ENCODE peak calls at places on chromosome 16, in six cellular contexts. One of them, this sample, is unnamed.

GRCh38 chr16:29675811-29676643 is 3.0 kb upstream of the QPRT start:
- DNase-seq in amygdala: no peak
- DNase-seq in LoVo: no peak
- DNase-seq in posterior vena cava: no peak
- DNase-seq in Daoy: peak
- DNase-seq in SHP77: peak
- DNase-seq in this sample: no peak

GRCh38 chr16:74605332-74605731 is 1.6 kb downstream of the GLG1 start:
- DNase-seq in amygdala: no peak
- DNase-seq in LoVo: no peak
- DNase-seq in posterior vena cava: no peak
- DNase-seq in SHP77: no peak
- DNase-seq in Daoy: no peak
- DNase-seq in this sample: no peak

GRCh38 chr16:55252577-55252976 is 71.4 kb upstream of the IRX6 start:
- DNase-seq in SHP77: no peak
- DNase-seq in LoVo: no peak
- DNase-seq in Daoy: no peak
- DNase-seq in posterior vena cava: no peak
- DNase-seq in amygdala: no peak
- DNase-seq in this sample: no peak

GRCh38 chr16:22692034-22692433 is 121.9 kb upstream of the HS3ST2 start:
- DNase-seq in SHP77: no peak
- DNase-seq in posterior vena cava: no peak
- DNase-seq in LoVo: no peak
- DNase-seq in Daoy: no peak
- DNase-seq in amygdala: no peak
- DNase-seq in this sample: no peak

GRCh38 chr16:25297151-25297787 is 39.6 kb upstream of the ZKSCAN2 start:
- DNase-seq in LoVo: no peak
- DNase-seq in amygdala: no peak
- DNase-seq in Daoy: no peak
- DNase-seq in posterior vena cava: no peak
- DNase-seq in SHP77: no peak
- DNase-seq in this sample: no peak

GRCh38 chr16:743794-744500 is 3.1 kb upstream of the CIAO3 start:
- DNase-seq in posterior vena cava: no peak
- DNase-seq in LoVo: no peak
- DNase-seq in Daoy: no peak
- DNase-seq in amygdala: no peak
- DNase-seq in SHP77: no peak
- DNase-seq in this sample: no peak

GRCh38 chr16:1093284-1094123 is 2.5 kb downstream of the C1QTNF8 start:
- DNase-seq in Daoy: no peak
- DNase-seq in posterior vena cava: no peak
- DNase-seq in LoVo: peak
- DNase-seq in SHP77: peak
- DNase-seq in amygdala: no peak
- DNase-seq in this sample: no peak

GRCh38 chr16:66592814-66593213 is 11.7 kb upstream of the CMTM3 start:
- DNase-seq in Daoy: no peak
- DNase-seq in SHP77: no peak
- DNase-seq in LoVo: no peak
- DNase-seq in posterior vena cava: no peak
- DNase-seq in amygdala: no peak
- DNase-seq in this sample: no peak

GRCh38 chr16:81831722-81832126 is 52.6 kb downstream of the PLCG2 start:
- DNase-seq in LoVo: no peak
- DNase-seq in SHP77: no peak
- DNase-seq in Daoy: peak
- DNase-seq in amygdala: peak
- DNase-seq in posterior vena cava: peak
- DNase-seq in this sample: peak

GRCh38 chr16:31204871-31205666 is 2.5 kb upstream of the PYCARD start:
- DNase-seq in LoVo: no peak
- DNase-seq in posterior vena cava: peak
- DNase-seq in Daoy: no peak
- DNase-seq in SHP77: no peak
- DNase-seq in amygdala: no peak
- DNase-seq in this sample: no peak

GRCh38 chr16:53048139-53048915 is 4.4 kb downstream of the CHD9NB start:
- DNase-seq in LoVo: peak
- DNase-seq in SHP77: no peak
- DNase-seq in amygdala: no peak
- DNase-seq in Daoy: no peak
- DNase-seq in posterior vena cava: no peak
- DNase-seq in this sample: no peak

GRCh38 chr16:9901-10665 is 43.3 kb downstream of the POLR3K start:
- DNase-seq in Daoy: no peak
- DNase-seq in amygdala: no peak
- DNase-seq in LoVo: no peak
- DNase-seq in posterior vena cava: peak
- DNase-seq in SHP77: no peak
- DNase-seq in this sample: peak

GRCh38 chr16:79707867-79708266 is 107.3 kb upstream of the MAF start:
- DNase-seq in SHP77: no peak
- DNase-seq in posterior vena cava: peak
- DNase-seq in Daoy: no peak
- DNase-seq in LoVo: no peak
- DNase-seq in amygdala: no peak
- DNase-seq in this sample: peak

GRCh38 chr16:58970775-58971174 is 236.7 kb upstream of the GOT2 start:
- DNase-seq in SHP77: no peak
- DNase-seq in Daoy: no peak
- DNase-seq in amygdala: no peak
- DNase-seq in LoVo: no peak
- DNase-seq in posterior vena cava: no peak
- DNase-seq in this sample: no peak

This sample was measured in lower leg skin.